ENCODE peak calls at places on chromosome 11, in five cellular contexts. One of them, this sample, is unnamed.

GRCh38 chr11:71477637-71478011 is 24.6 kb downstream of the NADSYN1 start:
- DNase-seq in A549: no peak
- DNase-seq in neuronal stem cell: peak; percentile 21
- DNase-seq in brain microvascular endothelial cell: no peak
- DNase-seq in left ventricle myocardium inferior: no peak
- DNase-seq in this sample: no peak

GRCh38 chr11:108483163-108483562 is 15.0 kb downstream of the POGLUT3 start:
- DNase-seq in A549: no peak
- DNase-seq in neuronal stem cell: no peak
- DNase-seq in brain microvascular endothelial cell: no peak
- DNase-seq in left ventricle myocardium inferior: no peak
- DNase-seq in this sample: no peak

GRCh38 chr11:118434553-118435232 is 1.6 kb upstream of the KMT2A start:
- DNase-seq in A549: no peak
- DNase-seq in neuronal stem cell: peak; percentile 71
- DNase-seq in brain microvascular endothelial cell: no peak
- DNase-seq in left ventricle myocardium inferior: peak; percentile 19
- DNase-seq in this sample: peak; percentile 18

GRCh38 chr11:116895053-116895757 is 57.8 kb upstream of the APOA1 start:
- DNase-seq in A549: peak; percentile 11
- DNase-seq in neuronal stem cell: peak; percentile 18
- DNase-seq in brain microvascular endothelial cell: no peak
- DNase-seq in left ventricle myocardium inferior: no peak
- DNase-seq in this sample: no peak

GRCh38 chr11:94574193-94574961 is 7.2 kb downstream of the PIWIL4 start:
- DNase-seq in A549: no peak
- DNase-seq in neuronal stem cell: no peak
- DNase-seq in brain microvascular endothelial cell: peak; percentile 78
- DNase-seq in left ventricle myocardium inferior: no peak
- DNase-seq in this sample: no peak

GRCh38 chr11:75261902-75262361 is 21.4 kb downstream of the TPBGL start:
- DNase-seq in A549: no peak
- DNase-seq in neuronal stem cell: no peak
- DNase-seq in brain microvascular endothelial cell: no peak
- DNase-seq in left ventricle myocardium inferior: no peak
- DNase-seq in this sample: peak; percentile 6

GRCh38 chr11:116043857-116044256 is 539.6 kb upstream of the CADM1 start:
- DNase-seq in A549: no peak
- DNase-seq in neuronal stem cell: no peak
- DNase-seq in brain microvascular endothelial cell: no peak
- DNase-seq in left ventricle myocardium inferior: no peak
- DNase-seq in this sample: no peak

GRCh38 chr11:62340269-62340901 is 3.1 kb downstream of the ASRGL1 start:
- DNase-seq in A549: peak; percentile 64
- DNase-seq in neuronal stem cell: peak; percentile 18
- DNase-seq in brain microvascular endothelial cell: peak; percentile 52
- DNase-seq in left ventricle myocardium inferior: peak; percentile 32
- DNase-seq in this sample: no peak

GRCh38 chr11:32852142-32852541 is 22.4 kb downstream of the PRRG4 start:
- DNase-seq in A549: peak; percentile 45
- DNase-seq in neuronal stem cell: no peak
- DNase-seq in brain microvascular endothelial cell: peak; percentile 3
- DNase-seq in left ventricle myocardium inferior: no peak
- DNase-seq in this sample: no peak

GRCh38 chr11:71179877-71180276 is 72.5 kb downstream of the SHANK2 start:
- DNase-seq in A549: no peak
- DNase-seq in neuronal stem cell: no peak
- DNase-seq in brain microvascular endothelial cell: no peak
- DNase-seq in left ventricle myocardium inferior: no peak
- DNase-seq in this sample: no peak

GRCh38 chr11:103659138-103659734 is 377.2 kb upstream of the DDI1 start:
- DNase-seq in A549: peak; percentile 48
- DNase-seq in neuronal stem cell: no peak
- DNase-seq in brain microvascular endothelial cell: no peak
- DNase-seq in left ventricle myocardium inferior: no peak
- DNase-seq in this sample: no peak

GRCh38 chr11:12421386-12421785 is 44.0 kb downstream of the PARVA start:
- DNase-seq in A549: no peak
- DNase-seq in neuronal stem cell: no peak
- DNase-seq in brain microvascular endothelial cell: no peak
- DNase-seq in left ventricle myocardium inferior: no peak
- DNase-seq in this sample: no peak

GRCh38 chr11:86198156-86198555 is 46.4 kb upstream of the EED start:
- DNase-seq in A549: no peak
- DNase-seq in neuronal stem cell: no peak
- DNase-seq in brain microvascular endothelial cell: no peak
- DNase-seq in left ventricle myocardium inferior: no peak
- DNase-seq in this sample: no peak

GRCh38 chr11:59918987-59919589 is 19.1 kb upstream of the OOSP1 start:
- DNase-seq in A549: peak; percentile 40
- DNase-seq in neuronal stem cell: peak; percentile 3
- DNase-seq in brain microvascular endothelial cell: peak; percentile 71
- DNase-seq in left ventricle myocardium inferior: no peak
- DNase-seq in this sample: no peak

GRCh38 chr11:80638296-80638695 is 1197.5 kb upstream of the TENM4 start:
- DNase-seq in A549: no peak
- DNase-seq in neuronal stem cell: no peak
- DNase-seq in brain microvascular endothelial cell: no peak
- DNase-seq in left ventricle myocardium inferior: no peak
- DNase-seq in this sample: no peak

GRCh38 chr11:8055836-8056526 is 25.0 kb upstream of the TUB start:
- DNase-seq in A549: no peak
- DNase-seq in neuronal stem cell: no peak
- DNase-seq in brain microvascular endothelial cell: no peak
- DNase-seq in left ventricle myocardium inferior: no peak
- DNase-seq in this sample: no peak

GRCh38 chr11:8055111-8055835 is 25.7 kb upstream of the TUB start:
- DNase-seq in A549: no peak
- DNase-seq in neuronal stem cell: no peak
- DNase-seq in brain microvascular endothelial cell: no peak
- DNase-seq in left ventricle myocardium inferior: no peak
- DNase-seq in this sample: no peak

GRCh38 chr11:8058216-8058615 is 22.8 kb upstream of the TUB start:
- DNase-seq in A549: no peak
- DNase-seq in neuronal stem cell: no peak
- DNase-seq in brain microvascular endothelial cell: no peak
- DNase-seq in left ventricle myocardium inferior: no peak
- DNase-seq in this sample: no peak

GRCh38 chr11:8059030-8059429 is 22.0 kb upstream of the TUB start:
- DNase-seq in A549: no peak
- DNase-seq in neuronal stem cell: no peak
- DNase-seq in brain microvascular endothelial cell: no peak
- DNase-seq in left ventricle myocardium inferior: no peak
- DNase-seq in this sample: no peak

GRCh38 chr11:8056810-8057463 is 24.1 kb upstream of the TUB start:
- DNase-seq in A549: no peak
- DNase-seq in neuronal stem cell: no peak
- DNase-seq in brain microvascular endothelial cell: no peak
- DNase-seq in left ventricle myocardium inferior: no peak
- DNase-seq in this sample: peak; percentile 78
- H3K27ac ChIP-seq in A549: no peak overlapping the region
- H3K27ac ChIP-seq in neuronal stem cell: no peak overlapping the region
- H3K27ac ChIP-seq in brain microvascular endothelial cell: no peak overlapping the region
- H3K27ac ChIP-seq in left ventricle myocardium inferior: peak overlapping the region; percentile 51
- H3K27ac ChIP-seq in this sample: peak overlapping the region; percentile 35

DNA sequence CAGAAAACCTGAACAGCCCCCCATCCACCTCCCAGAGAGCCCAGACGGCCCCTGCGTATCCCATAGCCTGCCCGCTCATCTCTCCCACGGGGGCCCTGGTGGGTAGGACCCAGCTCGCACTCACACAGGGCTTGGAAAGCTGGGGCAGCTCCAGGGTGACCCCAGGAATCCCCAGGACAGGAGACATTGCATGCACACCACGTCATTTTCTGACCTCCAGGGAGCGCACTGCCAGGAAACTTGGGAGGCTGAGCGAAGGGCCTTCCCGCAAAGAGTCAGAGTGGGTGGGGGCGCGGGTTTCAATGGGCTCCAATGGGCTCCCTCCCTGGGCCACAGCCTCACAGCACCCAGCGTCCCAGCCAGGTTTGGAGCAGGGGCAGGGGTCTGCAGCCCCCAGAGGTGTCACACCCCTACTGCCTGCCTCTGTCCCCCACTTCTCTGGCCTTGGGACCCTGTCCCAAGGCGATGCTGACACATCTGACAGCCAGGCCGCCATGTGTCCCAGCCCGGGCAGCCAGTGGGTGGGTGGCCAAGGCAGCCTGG is 8.2 kb upstream of the SYT8 start:
- DNase-seq in A549: peak; percentile 44
- DNase-seq in neuronal stem cell: no peak
- DNase-seq in brain microvascular endothelial cell: peak; percentile 67
- DNase-seq in left ventricle myocardium inferior: no peak
- DNase-seq in this sample: no peak
- H3K27ac ChIP-seq in A549: peak overlapping the region; percentile 73
- H3K27ac ChIP-seq in neuronal stem cell: no peak overlapping the region
- H3K27ac ChIP-seq in brain microvascular endothelial cell: peak overlapping the region; percentile 36
- H3K27ac ChIP-seq in left ventricle myocardium inferior: peak overlapping the region; percentile 16
- H3K27ac ChIP-seq in this sample: no peak overlapping the region

GRCh38 chr11:36453678-36454077 is 56.4 kb downstream of the TRAF6 start:
- DNase-seq in A549: peak; percentile 31
- DNase-seq in neuronal stem cell: no peak
- DNase-seq in brain microvascular endothelial cell: no peak
- DNase-seq in left ventricle myocardium inferior: no peak
- DNase-seq in this sample: no peak

GRCh38 chr11:36456136-36456535 is 53.9 kb downstream of the TRAF6 start:
- DNase-seq in A549: no peak
- DNase-seq in neuronal stem cell: no peak
- DNase-seq in brain microvascular endothelial cell: no peak
- DNase-seq in left ventricle myocardium inferior: no peak
- DNase-seq in this sample: no peak

GRCh38 chr11:36455658-36456111 is 54.4 kb downstream of the TRAF6 start:
- DNase-seq in A549: peak; percentile 46
- DNase-seq in neuronal stem cell: peak; percentile 29
- DNase-seq in brain microvascular endothelial cell: peak; percentile 98
- DNase-seq in left ventricle myocardium inferior: peak; percentile 81
- DNase-seq in this sample: peak; percentile 28

GRCh38 chr11:36454551-36454950 is 55.5 kb downstream of the TRAF6 start:
- DNase-seq in A549: no peak
- DNase-seq in neuronal stem cell: no peak
- DNase-seq in brain microvascular endothelial cell: no peak
- DNase-seq in left ventricle myocardium inferior: no peak
- DNase-seq in this sample: no peak

GRCh38 chr11:36454991-36455611 is 55.0 kb downstream of the TRAF6 start:
- DNase-seq in A549: no peak
- DNase-seq in neuronal stem cell: peak; percentile 89
- DNase-seq in brain microvascular endothelial cell: peak; percentile 18
- DNase-seq in left ventricle myocardium inferior: no peak
- DNase-seq in this sample: no peak
- H3K27ac ChIP-seq in A549: peak overlapping the region; percentile 54
- H3K27ac ChIP-seq in neuronal stem cell: peak overlapping the region; percentile 94
- H3K27ac ChIP-seq in brain microvascular endothelial cell: peak overlapping the region; percentile 96
- H3K27ac ChIP-seq in left ventricle myocardium inferior: peak overlapping the region; percentile 82
- H3K27ac ChIP-seq in this sample: peak overlapping the region; percentile 76

GRCh38 chr11:3028808-3029207 is 28.4 kb downstream of the CARS1 start:
- DNase-seq in A549: no peak
- DNase-seq in neuronal stem cell: no peak
- DNase-seq in brain microvascular endothelial cell: no peak
- DNase-seq in left ventricle myocardium inferior: no peak
- DNase-seq in this sample: no peak
- H3K27ac ChIP-seq in A549: no peak overlapping the region
- H3K27ac ChIP-seq in neuronal stem cell: no peak overlapping the region
- H3K27ac ChIP-seq in brain microvascular endothelial cell: no peak overlapping the region
- H3K27ac ChIP-seq in left ventricle myocardium inferior: no peak overlapping the region
- H3K27ac ChIP-seq in this sample: no peak overlapping the region

This sample was measured in gastrocnemius medialis.